ENCODE peak calls at places on chromosomes 11 and 22, in five cellular contexts. F, S, W, V and L are unnamed samples.

GRCh38 chr22:26404851-26405357 is 24.2 kb upstream of the ASPHD2 start:
- DNase-seq in F (peak), S (no peak), W (no peak), V (no peak), L (peak)

GRCh38 chr22:42696331-42696967 is 24.2 kb downstream of the A4GALT start:
- DNase-seq in F (no peak), S (no peak), W (no peak), V (no peak), L (no peak)

GRCh38 chr22:46202897-46203589 is 47.0 kb downstream of the CDPF1 start:
- DNase-seq in F (no peak), S (no peak), W (no peak), V (no peak), L (no peak)

GRCh38 chr22:42780070-42780540 is 59.4 kb upstream of the A4GALT start:
- DNase-seq in F (peak), S (peak), W (peak), V (peak), L (peak)

GRCh38 chr22:29314537-29315285 is 786 bp downstream of the RASL10A start:
- DNase-seq in F (no peak), S (no peak), W (no peak), V (no peak), L (no peak)

GRCh38 chr11:127115844-127116243 is 115.3 kb upstream of the KIRREL3 start:
- DNase-seq in F (no peak), S (no peak), W (no peak), V (no peak), L (no peak)

GRCh38 chr11:35145249-35145648 is 6.3 kb downstream of the CD44 start:
- DNase-seq in F (peak), S (no peak), W (no peak), V (no peak), L (peak)

GRCh38 chr11:48018561-48019229 is 38.3 kb downstream of the PTPRJ start:
- DNase-seq in F (no peak), S (peak), W (no peak), V (no peak), L (no peak)

GRCh38 chr11:15159085-15159484 is 44.4 kb downstream of the INSC start:
- DNase-seq in F (peak), S (no peak), W (no peak), V (peak), L (peak)

GRCh38 chr22:22030493-22031182 is 48.1 kb upstream of the TOP3B start:
- DNase-seq in F (peak), S (peak), W (peak), V (peak), L (peak)

GRCh38 chr22:23072035-23072910 is 2.0 kb downstream of the GNAZ start:
- DNase-seq in F (no peak), S (no peak), W (no peak), V (no peak), L (no peak)

GRCh38 chr22:18058770-18059169 is 19.0 kb upstream of the PEX26 start:
- DNase-seq in F (no peak), S (no peak), W (no peak), V (no peak), L (no peak)

GRCh38 chr11:120512727-120513435 is 1.3 kb downstream of the GRIK4 start:
- DNase-seq in F (no peak), S (no peak), W (no peak), V (peak), L (no peak)

GRCh38 chr22:43081968-43082367 is 7.2 kb downstream of the TTLL1 start:
- DNase-seq in F (no peak), S (no peak), W (no peak), V (no peak), L (no peak)

GRCh38 chr11:68546555-68546954 is 86.0 kb downstream of the PPP6R3 start:
- DNase-seq in F (peak), S (no peak), W (peak), V (peak), L (peak)

GRCh38 chr11:110097459-110098012 is 4.3 kb downstream of the ZC3H12C start:
- DNase-seq in F (peak), S (no peak), W (no peak), V (no peak), L (no peak)

GRCh38 chr11:100072131-100072530 is 615.0 kb upstream of the ARHGAP42 start:
- DNase-seq in F (no peak), S (no peak), W (no peak), V (no peak), L (no peak)

GRCh38 chr11:81888391-81888790 is 845.3 kb downstream of the FAM181B start:
- DNase-seq in F (no peak), S (no peak), W (no peak), V (no peak), L (peak)

GRCh38 chr11:28702450-28702790 is 594.2 kb downstream of the METTL15 start:
- DNase-seq in F (no peak), S (no peak), W (no peak), V (peak), L (no peak)

GRCh38 chr11:47383106-47383505 is 4.8 kb upstream of the SPI1 start:
- DNase-seq in F (no peak), S (no peak), W (no peak), V (no peak), L (no peak)

GRCh38 chr11:20360650-20361049 is 2.9 kb upstream of the HTATIP2 start:
- DNase-seq in F (no peak), S (no peak), W (peak), V (no peak), L (peak)

GRCh38 chr11:60889869-60890311 is 16.5 kb downstream of the PRPF19 start:
- DNase-seq in F (no peak), S (no peak), W (no peak), V (no peak), L (no peak)

GRCh38 chr22:24417901-24418641 is 9.3 kb upstream of the ADORA2A start:
- DNase-seq in F (no peak), S (no peak), W (no peak), V (no peak), L (no peak)

GRCh38 chr22:49303061-49303735 is 524.5 kb downstream of the BRD1 start:
- DNase-seq in F (no peak), S (no peak), W (no peak), V (no peak), L (no peak)

GRCh38 chr11:74819400-74819799 is 70.8 kb downstream of the RNF169 start:
- DNase-seq in F (no peak), S (peak), W (peak), V (no peak), L (no peak)

GRCh38 chr11:59728913-59729312 is 15.3 kb upstream of the OR10V1 start:
- DNase-seq in F (no peak), S (no peak), W (no peak), V (no peak), L (peak)

GRCh38 chr11:73384871-73385692 is 8.9 kb downstream of the RELT start:
- DNase-seq in F (peak), S (peak), W (no peak), V (no peak), L (peak)

GRCh38 chr11:126919147-126919823 is 81.3 kb downstream of the KIRREL3 start:
- DNase-seq in F (no peak), S (no peak), W (no peak), V (no peak), L (peak)

GRCh38 chr11:35629511-35629910 is 11.3 kb downstream of the FJX1 start:
- DNase-seq in F (no peak), S (no peak), W (no peak), V (no peak), L (no peak)

GRCh38 chr22:48049116-48049515 is 1286.7 kb downstream of the TBC1D22A start:
- DNase-seq in F (no peak), S (no peak), W (no peak), V (no peak), L (no peak)

GRCh38 chr11:67354314-67355022 is 1.1 kb upstream of the POLD4 start:
- DNase-seq in F (peak), S (peak), W (peak), V (peak), L (peak)

GRCh38 chr22:24593810-24594568 is 1.1 kb upstream of the LRRC75B start:
- DNase-seq in F (no peak), S (no peak), W (peak), V (no peak), L (no peak)

GRCh38 chr22:38868886-38869381 is 3.1 kb downstream of the CBX6 start:
- DNase-seq in F (peak), S (peak), W (peak), V (peak), L (peak)

GRCh38 chr11:63840356-63841060 is 1.6 kb downstream of the MARK2 start:
- DNase-seq in F (peak), S (peak), W (no peak), V (no peak), L (no peak)

GRCh38 chr11:66119348-66120133 is 49.5 kb downstream of the PACS1 start:
- DNase-seq in F (no peak), S (peak), W (peak), V (peak), L (no peak)

GRCh38 chr11:19244084-19244483 is 3.3 kb upstream of the E2F8 start:
- DNase-seq in F (no peak), S (no peak), W (peak), V (no peak), L (peak)

GRCh38 chr11:66713746-66714480 is 15.1 kb downstream of the SPTBN2 start:
- DNase-seq in F (no peak), S (no peak), W (no peak), V (no peak), L (no peak)

GRCh38 chr11:48064306-48064705 is 83.9 kb downstream of the PTPRJ start:
- DNase-seq in F (no peak), S (peak), W (no peak), V (no peak), L (no peak)

GRCh38 chr11:8082391-8083087 is 1.5 kb downstream of the TUB start:
- DNase-seq in F (no peak), S (no peak), W (no peak), V (peak), L (no peak)

GRCh38 chr11:119093666-119093950 is 8.0 kb downstream of the DPAGT1 start:
- DNase-seq in F (no peak), S (no peak), W (no peak), V (no peak), L (no peak)

GRCh38 chr11:119093951-119094815 is 7.5 kb downstream of the DPAGT1 start:
- DNase-seq in F (peak), S (peak), W (no peak), V (no peak), L (peak)

GRCh38 chr11:119092880-119093665 is 8.4 kb downstream of the HMBS start:
- DNase-seq in F (peak), S (peak), W (peak), V (no peak), L (peak)

GRCh38 chr11:119094816-119095065 is 6.9 kb downstream of the DPAGT1 start:
- DNase-seq in F (no peak), S (peak), W (peak), V (no peak), L (peak)

DNA sequence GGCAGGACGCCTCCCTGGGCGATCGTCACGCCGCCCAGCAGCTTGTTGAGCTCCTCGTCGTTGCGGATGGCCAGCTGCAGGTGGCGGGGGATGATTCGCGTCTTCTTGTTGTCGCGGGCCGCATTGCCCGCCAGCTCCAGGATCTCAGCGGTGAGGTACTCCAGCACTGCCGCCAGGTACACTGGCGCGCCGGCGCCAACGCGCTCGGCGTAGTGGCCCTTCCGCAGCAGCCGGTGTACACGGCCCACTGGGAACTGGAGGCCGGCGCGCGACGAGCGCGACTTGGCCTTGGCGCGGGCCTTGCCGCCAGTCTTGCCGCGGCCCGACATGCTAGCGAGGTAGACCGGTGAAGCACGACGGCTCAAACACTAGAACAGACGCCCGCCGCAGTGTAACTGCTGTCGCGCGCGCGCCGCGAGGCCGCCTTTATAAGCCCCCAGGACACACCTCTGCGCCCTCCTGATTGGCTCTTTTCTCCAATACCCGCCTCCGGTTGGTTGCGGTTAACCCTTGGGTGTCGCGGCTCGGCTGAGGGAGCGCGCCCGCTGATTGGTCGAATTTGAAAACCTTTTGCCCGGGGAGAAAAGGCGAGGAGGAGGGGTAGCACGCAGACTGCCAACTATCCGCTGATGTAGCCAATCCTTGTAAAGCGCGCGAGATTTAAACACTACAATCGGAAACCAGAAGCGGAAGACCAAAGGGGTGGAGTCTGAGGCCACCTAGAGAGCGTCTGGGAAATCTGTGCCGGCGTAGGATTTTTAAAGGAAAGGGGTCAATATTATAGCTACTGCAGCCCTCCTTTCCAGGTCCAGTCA is 6.4 kb downstream of the DPAGT1 start:
- DNase-seq in F (peak), S (peak), W (peak), V (peak), L (peak)
- TF ChIP-seq CTCF in F (peak), S (no peak), W (peak), V (no peak), L (no peak)

DNA sequence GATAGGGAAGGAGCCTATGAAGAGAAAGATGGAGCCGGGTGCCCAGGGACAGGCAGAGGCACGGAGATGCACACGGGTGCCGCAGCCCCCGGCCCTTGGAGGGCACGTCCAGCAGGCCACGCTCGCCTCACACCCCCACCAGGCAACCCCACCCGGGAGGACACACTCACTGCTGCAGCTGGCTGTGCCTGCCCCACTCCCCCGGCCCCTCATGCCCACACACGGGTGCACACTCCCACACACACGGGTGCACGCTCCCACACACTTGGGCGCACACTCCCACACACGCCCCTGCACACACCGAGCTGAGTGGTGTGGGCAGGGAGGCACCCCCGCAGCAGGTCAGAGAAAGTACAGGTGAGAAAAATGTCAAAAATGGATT is 1.1 kb downstream of the MOB2 start:
- DNase-seq in F (no peak), S (no peak), W (no peak), V (no peak), L (no peak)
- TF ChIP-seq MYC in F (no peak), S (no peak), W (no peak), V (no peak), L (no peak)

GRCh38 chr11:122743093-122743741 is 87.7 kb downstream of the UBASH3B start:
- DNase-seq in F (no peak), S (no peak), W (no peak), V (no peak), L (no peak)

GRCh38 chr11:122742350-122742749 is 86.8 kb downstream of the UBASH3B start:
- DNase-seq in F (no peak), S (no peak), W (no peak), V (no peak), L (no peak)

GRCh38 chr11:122746050-122746478 is 90.5 kb downstream of the UBASH3B start:
- DNase-seq in F (no peak), S (no peak), W (no peak), V (no peak), L (peak)

GRCh38 chr11:122745111-122745510 is 89.6 kb downstream of the UBASH3B start:
- DNase-seq in F (no peak), S (no peak), W (no peak), V (no peak), L (no peak)

DNA sequence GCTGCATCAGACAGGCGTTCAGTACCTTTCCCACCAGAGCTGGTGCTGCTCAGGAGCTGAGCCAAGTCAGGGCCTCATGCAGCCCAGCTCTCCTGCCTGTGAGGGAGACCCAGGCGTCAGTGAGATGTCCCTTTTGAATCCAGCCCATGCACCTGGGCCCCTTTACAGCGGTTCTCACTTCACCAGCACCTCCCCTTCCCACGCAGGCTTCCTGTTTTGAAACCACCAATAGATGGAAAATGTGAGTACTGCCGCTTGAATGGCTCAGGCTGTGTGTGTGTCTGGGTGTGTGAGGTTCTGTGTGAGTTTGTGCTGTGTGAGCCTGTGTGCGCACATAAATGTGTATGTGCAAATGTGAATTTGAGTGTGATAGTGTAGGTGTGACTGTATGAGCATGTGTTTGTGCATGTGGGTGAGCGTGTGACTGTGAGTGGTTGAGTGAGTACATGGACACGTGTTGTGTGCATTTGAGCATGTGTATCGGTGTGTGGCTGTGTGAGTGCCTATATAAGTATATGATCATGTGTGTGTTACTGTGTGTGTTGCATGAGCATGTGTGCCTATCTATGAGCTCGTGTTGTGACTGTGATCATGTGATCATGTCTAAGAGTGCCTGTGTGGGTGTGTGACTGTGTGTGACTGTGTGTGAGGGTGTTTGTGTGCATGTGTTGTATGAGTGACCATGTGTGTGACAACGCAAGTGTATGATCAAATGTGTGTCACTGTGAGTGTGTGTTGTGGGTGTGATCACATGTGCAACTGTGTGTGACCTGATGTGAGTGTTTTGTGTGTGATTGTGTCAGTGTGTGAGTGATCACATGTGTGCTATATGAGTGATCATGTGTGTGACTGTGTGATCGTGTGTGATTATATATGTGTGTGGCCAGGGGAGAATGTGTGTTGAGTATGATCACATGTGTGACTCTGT is 88.7 kb downstream of the UBASH3B start:
- DNase-seq in F (no peak), S (peak), W (no peak), V (no peak), L (peak)
- H3K4me3 ChIP-seq in F (no peak), S (no peak), W (no peak), V (no peak), L (peak)

DNA sequence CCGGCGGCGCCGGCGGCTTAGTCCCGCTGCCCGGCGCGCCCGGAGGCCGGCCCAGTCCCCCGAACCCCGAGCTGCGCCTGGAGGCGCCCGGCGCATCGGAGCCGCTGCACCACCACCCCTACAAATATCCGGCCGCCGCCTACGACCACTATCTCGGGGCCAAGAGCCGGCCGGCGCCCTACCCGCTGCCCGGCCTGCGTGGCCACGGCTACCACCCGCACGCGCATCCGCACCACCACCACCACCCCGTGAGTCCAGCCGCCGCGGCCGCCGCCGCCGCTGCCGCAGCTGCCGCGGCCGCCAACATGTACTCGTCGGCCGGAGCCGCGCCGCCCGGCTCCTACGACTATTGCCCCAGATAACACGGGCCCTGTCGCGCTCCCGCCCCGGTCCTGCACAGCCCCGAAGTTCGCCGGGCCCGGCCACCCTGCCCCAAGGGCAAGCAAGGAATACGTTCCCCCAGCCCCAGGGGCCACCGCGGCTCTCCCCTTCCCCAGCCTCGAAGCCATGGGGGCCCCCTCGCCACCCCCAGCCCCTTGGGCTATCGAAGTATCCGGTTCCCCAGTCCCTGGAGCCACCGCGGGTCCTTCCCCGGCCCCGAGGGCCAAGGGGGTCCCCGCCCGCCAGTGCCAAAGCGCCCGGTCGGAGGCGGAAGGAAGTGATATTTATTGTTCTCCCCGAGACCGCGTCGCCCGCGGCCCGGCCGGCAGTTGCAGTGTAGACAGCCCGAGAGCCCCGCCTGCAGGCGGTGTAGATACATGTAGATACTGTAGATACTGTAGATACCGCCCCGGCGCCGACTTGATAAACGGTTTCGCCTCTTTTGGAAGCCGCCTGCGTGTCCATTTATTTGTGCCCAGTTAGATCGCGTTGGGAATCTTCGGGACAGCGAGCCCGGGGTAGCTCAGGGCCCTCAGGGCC is 6.2 kb downstream of the TBX1 start:
- DNase-seq in F (peak), S (no peak), W (no peak), V (no peak), L (peak)
- TF ChIP-seq CTCF in F (peak), S (peak), W (peak), V (no peak), L (peak)